ENCODE peak calls at places on chromosomes 1 and 21, in ten cellular contexts. One of them, this sample, is unnamed.

GRCh38 chr1:208234721-208235120 is 9.5 kb downstream of the PLXNA2 start:
- DNase-seq in GM04504: no peak
- DNase-seq in BJ: no peak
- DNase-seq in left ventricle myocardium superior: no peak
- DNase-seq in kidney glomerular epithelial cell: no peak
- DNase-seq in SHP77: no peak
- DNase-seq in SJSA1: no peak
- DNase-seq in stimulated activated CD4-positive, alpha-beta T cell treated with anti-CD3 and anti-CD28 coated beads, Interleukin-15, amount 100 ng/mL, for 1 hour: no peak
- DNase-seq in renal cortical epithelial cell: no peak
- DNase-seq in HTR-8/SVneo: no peak
- DNase-seq in this sample: no peak

GRCh38 chr1:6490181-6491075 is 1.0 kb downstream of the PLEKHG5 start:
- DNase-seq in GM04504: no peak
- DNase-seq in BJ: no peak
- DNase-seq in left ventricle myocardium superior: peak; percentile 76
- DNase-seq in kidney glomerular epithelial cell: peak; percentile 17
- DNase-seq in SHP77: no peak
- DNase-seq in SJSA1: peak; percentile 60
- DNase-seq in stimulated activated CD4-positive, alpha-beta T cell treated with anti-CD3 and anti-CD28 coated beads, Interleukin-15, amount 100 ng/mL, for 1 hour: peak; percentile 20
- DNase-seq in renal cortical epithelial cell: peak; percentile 35
- DNase-seq in HTR-8/SVneo: peak; percentile 60
- DNase-seq in this sample: peak; percentile 76

GRCh38 chr1:22773981-22774471 is 63.4 kb downstream of the EPHB2 start:
- DNase-seq in GM04504: peak; percentile 52
- DNase-seq in BJ: peak; percentile 16
- DNase-seq in left ventricle myocardium superior: peak; percentile 67
- DNase-seq in kidney glomerular epithelial cell: no peak
- DNase-seq in SHP77: no peak
- DNase-seq in SJSA1: no peak
- DNase-seq in stimulated activated CD4-positive, alpha-beta T cell treated with anti-CD3 and anti-CD28 coated beads, Interleukin-15, amount 100 ng/mL, for 1 hour: no peak
- DNase-seq in renal cortical epithelial cell: no peak
- DNase-seq in HTR-8/SVneo: no peak
- DNase-seq in this sample: no peak

GRCh38 chr1:72557446-72558049 is 275.2 kb upstream of the NEGR1 start:
- DNase-seq in GM04504: peak; percentile 4
- DNase-seq in BJ: no peak
- DNase-seq in left ventricle myocardium superior: no peak
- DNase-seq in kidney glomerular epithelial cell: peak; percentile 13
- DNase-seq in SHP77: no peak
- DNase-seq in SJSA1: no peak
- DNase-seq in stimulated activated CD4-positive, alpha-beta T cell treated with anti-CD3 and anti-CD28 coated beads, Interleukin-15, amount 100 ng/mL, for 1 hour: no peak
- DNase-seq in renal cortical epithelial cell: peak; percentile 48
- DNase-seq in HTR-8/SVneo: no peak
- DNase-seq in this sample: no peak

GRCh38 chr1:54543729-54544496 is 4.1 kb upstream of the ACOT11 start:
- DNase-seq in GM04504: peak; percentile 38
- DNase-seq in BJ: no peak
- DNase-seq in left ventricle myocardium superior: no peak
- DNase-seq in kidney glomerular epithelial cell: no peak
- DNase-seq in SHP77: no peak
- DNase-seq in SJSA1: peak; percentile 15
- DNase-seq in stimulated activated CD4-positive, alpha-beta T cell treated with anti-CD3 and anti-CD28 coated beads, Interleukin-15, amount 100 ng/mL, for 1 hour: no peak
- DNase-seq in renal cortical epithelial cell: no peak
- DNase-seq in HTR-8/SVneo: peak; percentile 23
- DNase-seq in this sample: no peak

GRCh38 chr1:225598847-225599246 is 54.1 kb downstream of the ENAH start:
- DNase-seq in GM04504: no peak
- DNase-seq in BJ: no peak
- DNase-seq in left ventricle myocardium superior: no peak
- DNase-seq in kidney glomerular epithelial cell: no peak
- DNase-seq in SHP77: no peak
- DNase-seq in SJSA1: no peak
- DNase-seq in stimulated activated CD4-positive, alpha-beta T cell treated with anti-CD3 and anti-CD28 coated beads, Interleukin-15, amount 100 ng/mL, for 1 hour: no peak
- DNase-seq in renal cortical epithelial cell: no peak
- DNase-seq in HTR-8/SVneo: no peak
- DNase-seq in this sample: no peak

GRCh38 chr1:88549536-88549935 is 134.5 kb upstream of the PKN2 start:
- DNase-seq in GM04504: no peak
- DNase-seq in BJ: no peak
- DNase-seq in left ventricle myocardium superior: no peak
- DNase-seq in kidney glomerular epithelial cell: no peak
- DNase-seq in SHP77: no peak
- DNase-seq in SJSA1: no peak
- DNase-seq in stimulated activated CD4-positive, alpha-beta T cell treated with anti-CD3 and anti-CD28 coated beads, Interleukin-15, amount 100 ng/mL, for 1 hour: no peak
- DNase-seq in renal cortical epithelial cell: peak; percentile 36
- DNase-seq in HTR-8/SVneo: no peak
- DNase-seq in this sample: no peak

GRCh38 chr1:19033926-19034680 is 77.6 kb upstream of the IFFO2 start:
- DNase-seq in GM04504: peak; percentile 18
- DNase-seq in BJ: no peak
- DNase-seq in left ventricle myocardium superior: no peak
- DNase-seq in kidney glomerular epithelial cell: peak; percentile 48
- DNase-seq in SHP77: no peak
- DNase-seq in SJSA1: peak; percentile 23
- DNase-seq in stimulated activated CD4-positive, alpha-beta T cell treated with anti-CD3 and anti-CD28 coated beads, Interleukin-15, amount 100 ng/mL, for 1 hour: no peak
- DNase-seq in renal cortical epithelial cell: peak; percentile 34
- DNase-seq in HTR-8/SVneo: peak; percentile 60
- DNase-seq in this sample: no peak

GRCh38 chr1:207959141-207959825 is 48.4 kb upstream of the CD34 start:
- DNase-seq in GM04504: peak; percentile 34
- DNase-seq in BJ: no peak
- DNase-seq in left ventricle myocardium superior: peak; percentile 94
- DNase-seq in kidney glomerular epithelial cell: no peak
- DNase-seq in SHP77: no peak
- DNase-seq in SJSA1: no peak
- DNase-seq in stimulated activated CD4-positive, alpha-beta T cell treated with anti-CD3 and anti-CD28 coated beads, Interleukin-15, amount 100 ng/mL, for 1 hour: no peak
- DNase-seq in renal cortical epithelial cell: no peak
- DNase-seq in HTR-8/SVneo: no peak
- DNase-seq in this sample: peak; percentile 23

GRCh38 chr1:27144920-27145661 is 9.8 kb downstream of the SLC9A1 start:
- DNase-seq in GM04504: no peak
- DNase-seq in BJ: peak; percentile 55
- DNase-seq in left ventricle myocardium superior: no peak
- DNase-seq in kidney glomerular epithelial cell: no peak
- DNase-seq in SHP77: no peak
- DNase-seq in SJSA1: peak; percentile 22
- DNase-seq in stimulated activated CD4-positive, alpha-beta T cell treated with anti-CD3 and anti-CD28 coated beads, Interleukin-15, amount 100 ng/mL, for 1 hour: no peak
- DNase-seq in renal cortical epithelial cell: no peak
- DNase-seq in HTR-8/SVneo: no peak
- DNase-seq in this sample: no peak

GRCh38 chr21:15472108-15472507 is 257.7 kb upstream of the USP25 start:
- DNase-seq in GM04504: no peak
- DNase-seq in BJ: no peak
- DNase-seq in left ventricle myocardium superior: no peak
- DNase-seq in kidney glomerular epithelial cell: no peak
- DNase-seq in SHP77: no peak
- DNase-seq in SJSA1: no peak
- DNase-seq in stimulated activated CD4-positive, alpha-beta T cell treated with anti-CD3 and anti-CD28 coated beads, Interleukin-15, amount 100 ng/mL, for 1 hour: no peak
- DNase-seq in renal cortical epithelial cell: no peak
- DNase-seq in HTR-8/SVneo: no peak
- DNase-seq in this sample: no peak

GRCh38 chr1:183090386-183091006 is 67.3 kb downstream of the LAMC1 start:
- DNase-seq in GM04504: no peak
- DNase-seq in BJ: no peak
- DNase-seq in left ventricle myocardium superior: peak; percentile 64
- DNase-seq in kidney glomerular epithelial cell: no peak
- DNase-seq in SHP77: no peak
- DNase-seq in SJSA1: no peak
- DNase-seq in stimulated activated CD4-positive, alpha-beta T cell treated with anti-CD3 and anti-CD28 coated beads, Interleukin-15, amount 100 ng/mL, for 1 hour: no peak
- DNase-seq in renal cortical epithelial cell: no peak
- DNase-seq in HTR-8/SVneo: no peak
- DNase-seq in this sample: no peak

GRCh38 chr1:3530931-3531818 is 76.7 kb downstream of the ARHGEF16 start:
- DNase-seq in GM04504: no peak
- DNase-seq in BJ: no peak
- DNase-seq in left ventricle myocardium superior: peak; percentile 89
- DNase-seq in kidney glomerular epithelial cell: peak; percentile 49
- DNase-seq in SHP77: no peak
- DNase-seq in SJSA1: no peak
- DNase-seq in stimulated activated CD4-positive, alpha-beta T cell treated with anti-CD3 and anti-CD28 coated beads, Interleukin-15, amount 100 ng/mL, for 1 hour: peak; percentile 59
- DNase-seq in renal cortical epithelial cell: peak; percentile 21
- DNase-seq in HTR-8/SVneo: peak; percentile 87
- DNase-seq in this sample: peak; percentile 73

GRCh38 chr1:61536174-61536573 is 188.8 kb downstream of the TM2D1 start:
- DNase-seq in GM04504: no peak
- DNase-seq in BJ: no peak
- DNase-seq in left ventricle myocardium superior: no peak
- DNase-seq in kidney glomerular epithelial cell: no peak
- DNase-seq in SHP77: no peak
- DNase-seq in SJSA1: no peak
- DNase-seq in stimulated activated CD4-positive, alpha-beta T cell treated with anti-CD3 and anti-CD28 coated beads, Interleukin-15, amount 100 ng/mL, for 1 hour: no peak
- DNase-seq in renal cortical epithelial cell: no peak
- DNase-seq in HTR-8/SVneo: no peak
- DNase-seq in this sample: no peak

GRCh38 chr1:92599184-92599583 is 112.5 kb upstream of the GFI1 start:
- DNase-seq in GM04504: no peak
- DNase-seq in BJ: no peak
- DNase-seq in left ventricle myocardium superior: no peak
- DNase-seq in kidney glomerular epithelial cell: no peak
- DNase-seq in SHP77: no peak
- DNase-seq in SJSA1: no peak
- DNase-seq in stimulated activated CD4-positive, alpha-beta T cell treated with anti-CD3 and anti-CD28 coated beads, Interleukin-15, amount 100 ng/mL, for 1 hour: no peak
- DNase-seq in renal cortical epithelial cell: peak; percentile 51
- DNase-seq in HTR-8/SVneo: peak; percentile 13
- DNase-seq in this sample: no peak

GRCh38 chr1:52102336-52103013 is 39.4 kb upstream of the ZFYVE9 start:
- DNase-seq in GM04504: no peak
- DNase-seq in BJ: no peak
- DNase-seq in left ventricle myocardium superior: no peak
- DNase-seq in kidney glomerular epithelial cell: no peak
- DNase-seq in SHP77: no peak
- DNase-seq in SJSA1: no peak
- DNase-seq in stimulated activated CD4-positive, alpha-beta T cell treated with anti-CD3 and anti-CD28 coated beads, Interleukin-15, amount 100 ng/mL, for 1 hour: no peak
- DNase-seq in renal cortical epithelial cell: no peak
- DNase-seq in HTR-8/SVneo: no peak
- DNase-seq in this sample: no peak

GRCh38 chr21:39016740-39017315 is 166.4 kb downstream of the PSMG1 start:
- DNase-seq in GM04504: no peak
- DNase-seq in BJ: peak; percentile 43
- DNase-seq in left ventricle myocardium superior: no peak
- DNase-seq in kidney glomerular epithelial cell: no peak
- DNase-seq in SHP77: no peak
- DNase-seq in SJSA1: no peak
- DNase-seq in stimulated activated CD4-positive, alpha-beta T cell treated with anti-CD3 and anti-CD28 coated beads, Interleukin-15, amount 100 ng/mL, for 1 hour: no peak
- DNase-seq in renal cortical epithelial cell: no peak
- DNase-seq in HTR-8/SVneo: no peak
- DNase-seq in this sample: no peak

GRCh38 chr1:178341218-178341956 is 155.4 kb downstream of the CLEC20A start:
- DNase-seq in GM04504: peak; percentile 79
- DNase-seq in BJ: peak; percentile 57
- DNase-seq in left ventricle myocardium superior: peak; percentile 51
- DNase-seq in kidney glomerular epithelial cell: peak; percentile 78
- DNase-seq in SHP77: no peak
- DNase-seq in SJSA1: peak; percentile 77
- DNase-seq in stimulated activated CD4-positive, alpha-beta T cell treated with anti-CD3 and anti-CD28 coated beads, Interleukin-15, amount 100 ng/mL, for 1 hour: no peak
- DNase-seq in renal cortical epithelial cell: peak; percentile 90
- DNase-seq in HTR-8/SVneo: peak; percentile 63
- DNase-seq in this sample: no peak

GRCh38 chr1:67001682-67002425 is 52.1 kb downstream of the SLC35D1 start:
- DNase-seq in GM04504: no peak
- DNase-seq in BJ: no peak
- DNase-seq in left ventricle myocardium superior: peak; percentile 23
- DNase-seq in kidney glomerular epithelial cell: no peak
- DNase-seq in SHP77: no peak
- DNase-seq in SJSA1: no peak
- DNase-seq in stimulated activated CD4-positive, alpha-beta T cell treated with anti-CD3 and anti-CD28 coated beads, Interleukin-15, amount 100 ng/mL, for 1 hour: no peak
- DNase-seq in renal cortical epithelial cell: no peak
- DNase-seq in HTR-8/SVneo: no peak
- DNase-seq in this sample: no peak

GRCh38 chr21:43984905-43985689 is 27.0 kb upstream of the TRAPPC10 start:
- DNase-seq in GM04504: no peak
- DNase-seq in BJ: no peak
- DNase-seq in left ventricle myocardium superior: no peak
- DNase-seq in kidney glomerular epithelial cell: no peak
- DNase-seq in SHP77: no peak
- DNase-seq in SJSA1: no peak
- DNase-seq in stimulated activated CD4-positive, alpha-beta T cell treated with anti-CD3 and anti-CD28 coated beads, Interleukin-15, amount 100 ng/mL, for 1 hour: no peak
- DNase-seq in renal cortical epithelial cell: peak; percentile 45
- DNase-seq in HTR-8/SVneo: no peak
- DNase-seq in this sample: no peak

GRCh38 chr21:32705139-32705538 is 22.7 kb downstream of the SYNJ1 start:
- DNase-seq in GM04504: no peak
- DNase-seq in BJ: no peak
- DNase-seq in left ventricle myocardium superior: no peak
- DNase-seq in kidney glomerular epithelial cell: no peak
- DNase-seq in SHP77: no peak
- DNase-seq in SJSA1: no peak
- DNase-seq in stimulated activated CD4-positive, alpha-beta T cell treated with anti-CD3 and anti-CD28 coated beads, Interleukin-15, amount 100 ng/mL, for 1 hour: no peak
- DNase-seq in renal cortical epithelial cell: no peak
- DNase-seq in HTR-8/SVneo: peak; percentile 5
- DNase-seq in this sample: no peak

GRCh38 chr1:84319662-84320061 is 18.2 kb downstream of the SAMD13 start:
- DNase-seq in GM04504: no peak
- DNase-seq in BJ: no peak
- DNase-seq in left ventricle myocardium superior: no peak
- DNase-seq in kidney glomerular epithelial cell: no peak
- DNase-seq in SHP77: no peak
- DNase-seq in SJSA1: peak; percentile 12
- DNase-seq in stimulated activated CD4-positive, alpha-beta T cell treated with anti-CD3 and anti-CD28 coated beads, Interleukin-15, amount 100 ng/mL, for 1 hour: no peak
- DNase-seq in renal cortical epithelial cell: no peak
- DNase-seq in HTR-8/SVneo: no peak
- DNase-seq in this sample: no peak

GRCh38 chr1:173997796-173998195 is 24.4 kb downstream of the RC3H1 start:
- DNase-seq in GM04504: no peak
- DNase-seq in BJ: no peak
- DNase-seq in left ventricle myocardium superior: no peak
- DNase-seq in kidney glomerular epithelial cell: no peak
- DNase-seq in SHP77: no peak
- DNase-seq in SJSA1: peak; percentile 59
- DNase-seq in stimulated activated CD4-positive, alpha-beta T cell treated with anti-CD3 and anti-CD28 coated beads, Interleukin-15, amount 100 ng/mL, for 1 hour: no peak
- DNase-seq in renal cortical epithelial cell: peak; percentile 46
- DNase-seq in HTR-8/SVneo: peak; percentile 33
- DNase-seq in this sample: no peak

GRCh38 chr1:175933801-175934200 is 190.4 kb upstream of the TNR start:
- DNase-seq in GM04504: peak; percentile 14
- DNase-seq in BJ: no peak
- DNase-seq in left ventricle myocardium superior: no peak
- DNase-seq in kidney glomerular epithelial cell: no peak
- DNase-seq in SHP77: no peak
- DNase-seq in SJSA1: peak; percentile 37
- DNase-seq in stimulated activated CD4-positive, alpha-beta T cell treated with anti-CD3 and anti-CD28 coated beads, Interleukin-15, amount 100 ng/mL, for 1 hour: no peak
- DNase-seq in renal cortical epithelial cell: no peak
- DNase-seq in HTR-8/SVneo: no peak
- DNase-seq in this sample: no peak